ENCODE peak calls at places on chromosomes 16 and 17, in four cellular contexts. F, U, R and N are unnamed samples.

GRCh38 chr17:49760296-49760695 is 3.6 kb downstream of the FAM117A start:
- DNase-seq in F (no peak), U (no peak), R (no peak), N (no peak)

GRCh38 chr17:3966720-3967363 is 2.6 kb upstream of the ATP2A3 start:
- DNase-seq in F (no peak), R (no peak), U (no peak), N (no peak)

GRCh38 chr17:79094261-79094660 is 19.6 kb downstream of the ENGASE start:
- DNase-seq in R (no peak), F (no peak), U (no peak), N (no peak)

GRCh38 chr17:50258647-50259483 is 15.4 kb upstream of the TMEM92 start:
- DNase-seq in U (no peak), F (no peak), R (no peak), N (no peak)

GRCh38 chr17:41340934-41341861 is 9.4 kb downstream of the KRT33A start:
- DNase-seq in U (no peak), F (no peak), R (no peak), N (no peak)

GRCh38 chr17:77376795-77377751 is 236.3 kb downstream of the SEC14L1 start:
- DNase-seq in R (no peak), F (no peak), U (no peak), N (peak; percentile 74)

GRCh38 chr16:54446639-54447038 is 160.1 kb upstream of the IRX3 start:
- DNase-seq in R (peak; percentile 18), F (no peak), U (peak; percentile 74), N (no peak)

GRCh38 chr16:89952049-89952448 is 3.5 kb downstream of the DEF8 start:
- DNase-seq in U (no peak), F (no peak), R (no peak), N (no peak)

GRCh38 chr16:85530370-85530739 is 82.8 kb upstream of the GSE1 start:
- DNase-seq in R (no peak), U (no peak), F (no peak), N (no peak)

GRCh38 chr16:90077757-90078593 is 844 bp upstream of the PRDM7 start:
- DNase-seq in R (peak; percentile 7), F (no peak), U (no peak), N (no peak)

GRCh38 chr17:8836821-8837426 is 30.6 kb downstream of the PIK3R6 start:
- DNase-seq in U (peak; percentile 38), F (no peak), R (no peak), N (no peak)

GRCh38 chr17:27873746-27874145 is 19.4 kb downstream of the LYRM9 start:
- DNase-seq in R (peak; percentile 59), U (no peak), F (no peak), N (no peak)

GRCh38 chr16:72189865-72190371 is 18.0 kb upstream of the PMFBP1 start:
- DNase-seq in R (peak; percentile 50), U (peak; percentile 75), F (no peak), N (no peak)